ENCODE peak calls at places on chromosome 1, in ten cellular contexts. X is sigmoid colon; D is RPMI7951; H is left ventricle myocardium inferior; O is transverse colon; S is NCI-H2029 treated with DMSO at 0.1 percent for 48 hours; E is stimulated activated CD4-positive, alpha-beta T cell treated with anti-CD3 and anti-CD28 coated beads, Interleukin-4, amount 100 ng/mL, for 1 hour; Y is caudate nucleus; R is brain microvascular endothelial cell; Q is neural crest cell. G is an unnamed sample.

GRCh38 chr1:153597206-153597605 is 15.7 kb downstream of the S100A16 start:
- DNase-seq in X (no peak), D (peak), H (no peak), O (peak), S (no peak), E (no peak), Y (no peak), R (peak), Q (no peak), G (no peak)

GRCh38 chr1:221878134-221878533 is 136.2 kb upstream of the DUSP10 start:
- DNase-seq in X (no peak), D (peak), H (no peak), O (no peak), S (no peak), E (no peak), Y (no peak), R (no peak), Q (no peak), G (no peak)

GRCh38 chr1:42757892-42758275 is 8.9 kb downstream of the P3H1 start:
- DNase-seq in X (no peak), D (no peak), H (no peak), O (no peak), S (no peak), E (no peak), Y (no peak), R (no peak), Q (no peak), G (no peak)

GRCh38 chr1:116474921-116475849 is 95.6 kb downstream of the CD58 start:
- DNase-seq in X (no peak), D (no peak), H (peak), O (peak), S (no peak), E (no peak), Y (no peak), R (no peak), Q (no peak), G (no peak)

GRCh38 chr1:116766616-116767469 is 12.6 kb downstream of the CD2 start:
- DNase-seq in X (no peak), D (peak), H (no peak), O (no peak), S (no peak), E (no peak), Y (no peak), R (no peak), Q (no peak), G (no peak)

GRCh38 chr1:179599623-179600249 is 8.1 kb downstream of the TDRD5 start:
- DNase-seq in X (no peak), D (peak), H (no peak), O (peak), S (no peak), E (no peak), Y (no peak), R (peak), Q (peak), G (no peak)

GRCh38 chr1:163796394-163796821 is 474.7 kb downstream of the NUF2 start:
- DNase-seq in X (no peak), D (no peak), H (no peak), O (no peak), S (no peak), E (no peak), Y (no peak), R (no peak), Q (no peak), G (no peak)

GRCh38 chr1:85148524-85149250 is 52.1 kb downstream of the SYDE2 start:
- DNase-seq in X (no peak), D (peak), H (no peak), O (no peak), S (no peak), E (no peak), Y (no peak), R (no peak), Q (no peak), G (no peak)

GRCh38 chr1:227603327-227603726 is 40.0 kb downstream of the ZNF678 start:
- DNase-seq in X (no peak), D (no peak), H (no peak), O (no peak), S (no peak), E (no peak), Y (no peak), R (no peak), Q (no peak), G (no peak)

GRCh38 chr1:38476784-38477175 is 382.8 kb downstream of the RRAGC start:
- DNase-seq in X (no peak), D (no peak), H (no peak), O (no peak), S (no peak), E (no peak), Y (no peak), R (no peak), Q (no peak), G (no peak)

GRCh38 chr1:179808503-179808902 is 65.4 kb downstream of the FAM163A start:
- DNase-seq in X (no peak), D (peak), H (no peak), O (no peak), S (no peak), E (no peak), Y (no peak), R (no peak), Q (no peak), G (no peak)

GRCh38 chr1:221625026-221625425 is 116.9 kb downstream of the DUSP10 start:
- DNase-seq in X (no peak), D (no peak), H (no peak), O (no peak), S (no peak), E (no peak), Y (no peak), R (no peak), Q (no peak), G (no peak)

GRCh38 chr1:165943198-165943597 is 115.8 kb downstream of the UCK2 start:
- DNase-seq in X (no peak), D (no peak), H (no peak), O (no peak), S (no peak), E (no peak), Y (no peak), R (no peak), Q (no peak), G (no peak)

GRCh38 chr1:80919426-80919825 is 881.3 kb upstream of the ADGRL2 start:
- DNase-seq in X (no peak), D (no peak), H (no peak), O (no peak), S (no peak), E (no peak), Y (no peak), R (no peak), Q (no peak), G (no peak)

GRCh38 chr1:159916240-159917051 is 8.9 kb downstream of the TAGLN2 start:
- DNase-seq in X (no peak), D (peak), H (no peak), O (no peak), S (peak), E (no peak), Y (no peak), R (peak), Q (no peak), G (no peak)